ENCODE peak calls at places on chromosomes 12 and 14, in nine cellular contexts. One of them, this sample, is unnamed.

GRCh38 chr14:93045211-93045674 is 70.5 kb downstream of the ITPK1 start:
- DNase-seq in PC-3: no peak
- DNase-seq in astrocyte of the spinal cord: no peak
- DNase-seq in neural progenitor cell: peak; percentile 86
- DNase-seq in ovary: no peak
- DNase-seq in neural crest cell: no peak
- DNase-seq in IMR-90: no peak
- DNase-seq in fibroblast of mammary gland: no peak
- DNase-seq in omental fat pad: no peak
- DNase-seq in this sample: no peak

GRCh38 chr14:101557811-101558738 is 3.2 kb upstream of the DIO3 start:
- DNase-seq in PC-3: peak; percentile 41
- DNase-seq in astrocyte of the spinal cord: no peak
- DNase-seq in neural progenitor cell: peak; percentile 42
- DNase-seq in ovary: peak; percentile 72
- DNase-seq in neural crest cell: no peak
- DNase-seq in IMR-90: no peak
- DNase-seq in fibroblast of mammary gland: no peak
- DNase-seq in omental fat pad: no peak
- DNase-seq in this sample: no peak

GRCh38 chr12:34402899-34403705 is 380.8 kb downstream of the ALG10 start:
- DNase-seq in PC-3: no peak
- DNase-seq in astrocyte of the spinal cord: no peak
- DNase-seq in neural progenitor cell: no peak
- DNase-seq in ovary: peak; percentile 7
- DNase-seq in neural crest cell: no peak
- DNase-seq in IMR-90: no peak
- DNase-seq in fibroblast of mammary gland: no peak
- DNase-seq in omental fat pad: no peak
- DNase-seq in this sample: no peak

GRCh38 chr12:89709994-89710872 is 1.6 kb upstream of the ATP2B1 start:
- DNase-seq in PC-3: peak; percentile 26
- DNase-seq in astrocyte of the spinal cord: no peak
- DNase-seq in neural progenitor cell: peak; percentile 77
- DNase-seq in ovary: peak; percentile 82
- DNase-seq in neural crest cell: peak; percentile 61
- DNase-seq in IMR-90: peak; percentile 54
- DNase-seq in fibroblast of mammary gland: peak; percentile 61
- DNase-seq in omental fat pad: peak; percentile 37
- DNase-seq in this sample: peak; percentile 21

GRCh38 chr12:48198619-48198973 is 4.5 kb downstream of the OR10AD1 start:
- DNase-seq in PC-3: no peak
- DNase-seq in astrocyte of the spinal cord: no peak
- DNase-seq in neural progenitor cell: no peak
- DNase-seq in ovary: peak; percentile 67
- DNase-seq in neural crest cell: no peak
- DNase-seq in IMR-90: no peak
- DNase-seq in fibroblast of mammary gland: no peak
- DNase-seq in omental fat pad: no peak
- DNase-seq in this sample: no peak

GRCh38 chr14:98069712-98070133 is 1202.3 kb downstream of the BCL11B start:
- DNase-seq in PC-3: peak; percentile 69
- DNase-seq in astrocyte of the spinal cord: peak; percentile 68
- DNase-seq in neural progenitor cell: peak; percentile 42
- DNase-seq in ovary: no peak
- DNase-seq in neural crest cell: no peak
- DNase-seq in IMR-90: no peak
- DNase-seq in fibroblast of mammary gland: no peak
- DNase-seq in omental fat pad: no peak
- DNase-seq in this sample: peak; percentile 0

GRCh38 chr14:104924421-104925213 is at the start of gene PLD4:
- DNase-seq in PC-3: no peak
- DNase-seq in astrocyte of the spinal cord: no peak
- DNase-seq in neural progenitor cell: no peak
- DNase-seq in ovary: no peak
- DNase-seq in neural crest cell: no peak
- DNase-seq in IMR-90: no peak
- DNase-seq in fibroblast of mammary gland: no peak
- DNase-seq in omental fat pad: no peak
- DNase-seq in this sample: no peak

GRCh38 chr12:43824207-43824775 is 11.6 kb upstream of the TMEM117 start:
- DNase-seq in PC-3: no peak
- DNase-seq in astrocyte of the spinal cord: no peak
- DNase-seq in neural progenitor cell: no peak
- DNase-seq in ovary: no peak
- DNase-seq in neural crest cell: no peak
- DNase-seq in IMR-90: no peak
- DNase-seq in fibroblast of mammary gland: no peak
- DNase-seq in omental fat pad: no peak
- DNase-seq in this sample: no peak

GRCh38 chr12:74283646-74284045 is 254.0 kb upstream of the ATXN7L3B start:
- DNase-seq in PC-3: no peak
- DNase-seq in astrocyte of the spinal cord: no peak
- DNase-seq in neural progenitor cell: no peak
- DNase-seq in ovary: no peak
- DNase-seq in neural crest cell: no peak
- DNase-seq in IMR-90: no peak
- DNase-seq in fibroblast of mammary gland: no peak
- DNase-seq in omental fat pad: no peak
- DNase-seq in this sample: no peak

GRCh38 chr14:96039633-96040311 is 610 bp downstream of the C14orf132 start:
- DNase-seq in PC-3: no peak
- DNase-seq in astrocyte of the spinal cord: peak; percentile 43
- DNase-seq in neural progenitor cell: peak; percentile 69
- DNase-seq in ovary: peak; percentile 39
- DNase-seq in neural crest cell: peak; percentile 49
- DNase-seq in IMR-90: peak; percentile 16
- DNase-seq in fibroblast of mammary gland: peak; percentile 14
- DNase-seq in omental fat pad: no peak
- DNase-seq in this sample: peak; percentile 20

GRCh38 chr14:65332141-65332871 is 80.2 kb upstream of the FUT8 start:
- DNase-seq in PC-3: peak; percentile 29
- DNase-seq in astrocyte of the spinal cord: no peak
- DNase-seq in neural progenitor cell: no peak
- DNase-seq in ovary: no peak
- DNase-seq in neural crest cell: no peak
- DNase-seq in IMR-90: no peak
- DNase-seq in fibroblast of mammary gland: peak; percentile 47
- DNase-seq in omental fat pad: no peak
- DNase-seq in this sample: no peak

GRCh38 chr12:99092100-99092851 is 447.2 kb downstream of the APAF1 start:
- DNase-seq in PC-3: no peak
- DNase-seq in astrocyte of the spinal cord: no peak
- DNase-seq in neural progenitor cell: no peak
- DNase-seq in ovary: no peak
- DNase-seq in neural crest cell: no peak
- DNase-seq in IMR-90: no peak
- DNase-seq in fibroblast of mammary gland: no peak
- DNase-seq in omental fat pad: no peak
- DNase-seq in this sample: no peak

GRCh38 chr12:57112492-57113294 is 1.5 kb upstream of the STAT6 start:
- DNase-seq in PC-3: no peak
- DNase-seq in astrocyte of the spinal cord: no peak
- DNase-seq in neural progenitor cell: no peak
- DNase-seq in ovary: no peak
- DNase-seq in neural crest cell: no peak
- DNase-seq in IMR-90: no peak
- DNase-seq in fibroblast of mammary gland: no peak
- DNase-seq in omental fat pad: no peak
- DNase-seq in this sample: no peak

GRCh38 chr14:31505411-31505810 is 17.6 kb upstream of the GPR33 start:
- DNase-seq in PC-3: no peak
- DNase-seq in astrocyte of the spinal cord: peak; percentile 47
- DNase-seq in neural progenitor cell: no peak
- DNase-seq in ovary: no peak
- DNase-seq in neural crest cell: no peak
- DNase-seq in IMR-90: peak; percentile 61
- DNase-seq in fibroblast of mammary gland: peak; percentile 30
- DNase-seq in omental fat pad: no peak
- DNase-seq in this sample: peak; percentile 52

GRCh38 chr12:69502342-69503081 is 32.3 kb downstream of the FRS2 start:
- DNase-seq in PC-3: peak; percentile 89
- DNase-seq in astrocyte of the spinal cord: peak; percentile 61
- DNase-seq in neural progenitor cell: no peak
- DNase-seq in ovary: no peak
- DNase-seq in neural crest cell: no peak
- DNase-seq in IMR-90: no peak
- DNase-seq in fibroblast of mammary gland: peak; percentile 34
- DNase-seq in omental fat pad: no peak
- DNase-seq in this sample: peak; percentile 81

GRCh38 chr14:102508774-102509743 is 517 bp downstream of the ANKRD9 start:
- DNase-seq in PC-3: peak; percentile 32
- DNase-seq in astrocyte of the spinal cord: peak; percentile 22
- DNase-seq in neural progenitor cell: no peak
- DNase-seq in ovary: peak; percentile 72
- DNase-seq in neural crest cell: no peak
- DNase-seq in IMR-90: peak; percentile 41
- DNase-seq in fibroblast of mammary gland: peak; percentile 48
- DNase-seq in omental fat pad: peak; percentile 64
- DNase-seq in this sample: no peak

GRCh38 chr14:100532154-100532915 is 54.9 kb downstream of the BEGAIN start:
- DNase-seq in PC-3: no peak
- DNase-seq in astrocyte of the spinal cord: no peak
- DNase-seq in neural progenitor cell: no peak
- DNase-seq in ovary: no peak
- DNase-seq in neural crest cell: peak; percentile 0
- DNase-seq in IMR-90: peak; percentile 13
- DNase-seq in fibroblast of mammary gland: no peak
- DNase-seq in omental fat pad: peak; percentile 15
- DNase-seq in this sample: no peak

GRCh38 chr14:46054526-46054925 is 597.1 kb downstream of the RPL10L start:
- DNase-seq in PC-3: peak; percentile 81
- DNase-seq in astrocyte of the spinal cord: peak; percentile 85
- DNase-seq in neural progenitor cell: no peak
- DNase-seq in ovary: no peak
- DNase-seq in neural crest cell: no peak
- DNase-seq in IMR-90: peak; percentile 79
- DNase-seq in fibroblast of mammary gland: peak; percentile 87
- DNase-seq in omental fat pad: no peak
- DNase-seq in this sample: peak; percentile 63

GRCh38 chr12:30795660-30796507 is 41.1 kb upstream of the CAPRIN2 start:
- DNase-seq in PC-3: peak; percentile 77
- DNase-seq in astrocyte of the spinal cord: peak; percentile 92
- DNase-seq in neural progenitor cell: peak; percentile 84
- DNase-seq in ovary: peak; percentile 47
- DNase-seq in neural crest cell: peak; percentile 54
- DNase-seq in IMR-90: peak; percentile 80
- DNase-seq in fibroblast of mammary gland: peak; percentile 80
- DNase-seq in omental fat pad: peak; percentile 51
- DNase-seq in this sample: peak; percentile 73

GRCh38 chr14:78022059-78022458 is 148.1 kb upstream of the NRXN3 start:
- DNase-seq in PC-3: peak; percentile 77
- DNase-seq in astrocyte of the spinal cord: peak; percentile 47
- DNase-seq in neural progenitor cell: peak; percentile 87
- DNase-seq in ovary: no peak
- DNase-seq in neural crest cell: peak; percentile 71
- DNase-seq in IMR-90: peak; percentile 16
- DNase-seq in fibroblast of mammary gland: peak; percentile 68
- DNase-seq in omental fat pad: no peak
- DNase-seq in this sample: peak; percentile 55
- TF ChIP-seq CTCF in PC-3: peak; percentile 86
- TF ChIP-seq CTCF in astrocyte of the spinal cord: peak; percentile 61
- TF ChIP-seq CTCF in neural progenitor cell: peak; percentile 89
- TF ChIP-seq CTCF in ovary: no peak
- TF ChIP-seq CTCF in neural crest cell: peak; percentile 69
- TF ChIP-seq CTCF in IMR-90: peak; percentile 48
- TF ChIP-seq CTCF in fibroblast of mammary gland: peak; percentile 75
- TF ChIP-seq CTCF in omental fat pad: no peak
- TF ChIP-seq CTCF in this sample: peak; percentile 83

DNA sequence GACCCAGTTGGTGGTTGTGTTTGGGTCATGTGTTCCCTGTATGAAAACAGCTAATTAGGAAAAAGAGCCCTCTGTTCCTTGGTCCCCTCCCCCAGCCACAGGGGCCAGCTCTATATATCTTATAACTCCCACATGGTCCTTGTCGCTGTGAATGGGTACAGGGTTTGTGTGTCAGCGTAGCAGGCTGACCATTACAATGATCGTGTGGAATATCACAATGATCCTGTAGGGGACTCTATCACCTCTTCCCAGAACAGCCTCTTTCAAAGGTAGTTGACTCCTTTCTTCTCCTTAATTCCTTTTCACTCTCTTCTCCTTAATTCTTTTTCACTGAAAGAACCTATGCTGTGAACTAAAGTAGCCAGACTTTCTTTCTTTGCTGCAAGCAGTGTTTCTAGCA is 51.6 kb upstream of the RIC8B start:
- DNase-seq in PC-3: no peak
- DNase-seq in astrocyte of the spinal cord: no peak
- DNase-seq in neural progenitor cell: peak; percentile 76
- DNase-seq in ovary: no peak
- DNase-seq in neural crest cell: no peak
- DNase-seq in IMR-90: no peak
- DNase-seq in fibroblast of mammary gland: no peak
- DNase-seq in omental fat pad: no peak
- DNase-seq in this sample: no peak
- TF ChIP-seq CTCF in PC-3: peak; percentile 25
- TF ChIP-seq CTCF in astrocyte of the spinal cord: no peak
- TF ChIP-seq CTCF in neural progenitor cell: peak; percentile 51
- TF ChIP-seq CTCF in ovary: no peak
- TF ChIP-seq CTCF in neural crest cell: no peak
- TF ChIP-seq CTCF in IMR-90: no peak
- TF ChIP-seq CTCF in fibroblast of mammary gland: no peak
- TF ChIP-seq CTCF in omental fat pad: no peak
- TF ChIP-seq CTCF in this sample: peak; percentile 25

GRCh38 chr14:74852922-74853530 is 22.9 kb downstream of the PROX2 start:
- DNase-seq in PC-3: no peak
- DNase-seq in astrocyte of the spinal cord: peak; percentile 55
- DNase-seq in neural progenitor cell: no peak
- DNase-seq in ovary: no peak
- DNase-seq in neural crest cell: no peak
- DNase-seq in IMR-90: peak; percentile 84
- DNase-seq in fibroblast of mammary gland: peak; percentile 89
- DNase-seq in omental fat pad: no peak
- DNase-seq in this sample: peak; percentile 64
- TF ChIP-seq CTCF in PC-3: no peak
- TF ChIP-seq CTCF in astrocyte of the spinal cord: no peak
- TF ChIP-seq CTCF in neural progenitor cell: no peak
- TF ChIP-seq CTCF in ovary: no peak
- TF ChIP-seq CTCF in neural crest cell: no peak
- TF ChIP-seq CTCF in IMR-90: no peak
- TF ChIP-seq CTCF in fibroblast of mammary gland: no peak
- TF ChIP-seq CTCF in omental fat pad: no peak
- TF ChIP-seq CTCF in this sample: no peak

DNA sequence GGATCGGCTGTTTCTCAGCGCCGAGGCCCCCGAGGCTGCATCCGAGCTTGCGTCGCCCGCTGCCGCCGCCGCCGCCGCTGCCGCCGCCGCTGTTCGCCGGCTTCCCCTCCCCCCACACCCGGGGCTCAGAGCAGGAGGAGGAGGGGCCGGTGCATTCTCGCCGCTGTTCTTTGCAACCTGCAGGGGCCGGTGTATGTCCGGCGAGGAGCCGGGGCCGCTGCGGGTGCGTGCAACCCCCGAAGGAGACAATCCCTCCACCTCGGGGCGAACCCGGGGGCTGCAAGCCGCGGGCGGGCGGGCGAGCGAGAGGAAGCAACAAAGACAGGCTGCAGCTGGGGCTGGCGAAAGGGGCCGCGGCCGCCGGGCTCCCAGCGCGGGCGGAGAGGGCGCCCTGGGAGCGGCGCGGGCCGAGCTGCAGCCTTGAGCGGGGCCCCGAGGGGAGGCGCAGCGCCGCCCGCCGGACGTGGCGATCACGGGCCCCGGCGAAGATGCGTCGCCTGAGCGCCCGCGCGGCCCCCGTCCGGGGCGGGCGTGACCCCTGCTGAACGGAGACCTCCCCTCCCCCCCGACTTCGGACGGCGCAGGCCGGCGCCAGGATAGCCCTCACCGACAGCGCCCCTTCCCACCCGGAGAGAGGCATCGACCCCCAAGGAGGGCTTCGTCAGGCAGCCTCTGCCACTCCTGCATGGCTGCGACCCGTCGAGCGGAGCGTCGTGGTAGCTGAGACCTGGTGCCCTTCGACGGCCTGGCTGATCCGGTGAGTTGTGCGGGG is 702 bp downstream of the FAM222A start:
- DNase-seq in PC-3: peak; percentile 60
- DNase-seq in astrocyte of the spinal cord: peak; percentile 31
- DNase-seq in neural progenitor cell: peak; percentile 92
- DNase-seq in ovary: peak; percentile 81
- DNase-seq in neural crest cell: peak; percentile 77
- DNase-seq in IMR-90: peak; percentile 20
- DNase-seq in fibroblast of mammary gland: no peak
- DNase-seq in omental fat pad: peak; percentile 40
- DNase-seq in this sample: no peak
- TF ChIP-seq CTCF in PC-3: peak; percentile 45
- TF ChIP-seq CTCF in astrocyte of the spinal cord: peak; percentile 1
- TF ChIP-seq CTCF in neural progenitor cell: peak; percentile 47
- TF ChIP-seq CTCF in ovary: peak; percentile 26
- TF ChIP-seq CTCF in neural crest cell: peak; percentile 50
- TF ChIP-seq CTCF in IMR-90: peak; percentile 25
- TF ChIP-seq CTCF in fibroblast of mammary gland: no peak
- TF ChIP-seq CTCF in omental fat pad: no peak
- TF ChIP-seq CTCF in this sample: peak; percentile 26